ENCODE peak calls at places on chromosomes 4 and X, in four cellular contexts. One of them, this sample, is unnamed.

GRCh38 chr4:6114601-6115000 is 85.7 kb downstream of the JAKMIP1 start:
- DNase-seq in occipital lobe: no peak
- DNase-seq in activated T-cell treated with anti-CD3 and anti-CD28 coated beads, Interleukin-2, amount 50 U/mL, for 72 hours: no peak
- DNase-seq in Right ventricle myocardium inferior: no peak
- DNase-seq in this sample: no peak

GRCh38 chr4:87425711-87426110 is 3.3 kb downstream of the NUDT9 start:
- DNase-seq in activated T-cell treated with anti-CD3 and anti-CD28 coated beads, Interleukin-2, amount 50 U/mL, for 72 hours: no peak
- DNase-seq in occipital lobe: no peak
- DNase-seq in Right ventricle myocardium inferior: no peak
- DNase-seq in this sample: no peak

GRCh38 chr4:20428410-20429160 is 176.9 kb downstream of the SLIT2 start:
- DNase-seq in activated T-cell treated with anti-CD3 and anti-CD28 coated beads, Interleukin-2, amount 50 U/mL, for 72 hours: no peak
- DNase-seq in occipital lobe: no peak
- DNase-seq in Right ventricle myocardium inferior: no peak
- DNase-seq in this sample: no peak

GRCh38 chr4:41575207-41575606 is 37.2 kb downstream of the LIMCH1 start:
- DNase-seq in occipital lobe: no peak
- DNase-seq in activated T-cell treated with anti-CD3 and anti-CD28 coated beads, Interleukin-2, amount 50 U/mL, for 72 hours: no peak
- DNase-seq in Right ventricle myocardium inferior: no peak
- DNase-seq in this sample: no peak

GRCh38 chr4:24213936-24214335 is 324.1 kb upstream of the PPARGC1A start:
- DNase-seq in activated T-cell treated with anti-CD3 and anti-CD28 coated beads, Interleukin-2, amount 50 U/mL, for 72 hours: no peak
- DNase-seq in occipital lobe: no peak
- DNase-seq in Right ventricle myocardium inferior: no peak
- DNase-seq in this sample: no peak

GRCh38 chrX:116204947-116205346 is 34.4 kb downstream of the AGTR2 start:
- DNase-seq in Right ventricle myocardium inferior: no peak
- DNase-seq in activated T-cell treated with anti-CD3 and anti-CD28 coated beads, Interleukin-2, amount 50 U/mL, for 72 hours: no peak
- DNase-seq in occipital lobe: no peak
- DNase-seq in this sample: peak; percentile 34

GRCh38 chr4:76704133-76704881 is 193.6 kb downstream of the SOWAHB start:
- DNase-seq in Right ventricle myocardium inferior: no peak
- DNase-seq in occipital lobe: no peak
- DNase-seq in activated T-cell treated with anti-CD3 and anti-CD28 coated beads, Interleukin-2, amount 50 U/mL, for 72 hours: no peak
- DNase-seq in this sample: no peak

GRCh38 chr4:185576918-185577591 is 41.7 kb upstream of the PDLIM3 start:
- DNase-seq in activated T-cell treated with anti-CD3 and anti-CD28 coated beads, Interleukin-2, amount 50 U/mL, for 72 hours: no peak
- DNase-seq in Right ventricle myocardium inferior: no peak
- DNase-seq in occipital lobe: no peak
- DNase-seq in this sample: no peak

GRCh38 chr4:121726642-121727268 is 30.0 kb upstream of the ANXA5 start:
- DNase-seq in occipital lobe: no peak
- DNase-seq in activated T-cell treated with anti-CD3 and anti-CD28 coated beads, Interleukin-2, amount 50 U/mL, for 72 hours: peak; percentile 7
- DNase-seq in Right ventricle myocardium inferior: no peak
- DNase-seq in this sample: peak; percentile 69

GRCh38 chr4:31089815-31090214 is 369.6 kb downstream of the PCDH7 start:
- DNase-seq in Right ventricle myocardium inferior: no peak
- DNase-seq in occipital lobe: no peak
- DNase-seq in activated T-cell treated with anti-CD3 and anti-CD28 coated beads, Interleukin-2, amount 50 U/mL, for 72 hours: no peak
- DNase-seq in this sample: no peak

GRCh38 chr4:13611283-13611842 is 16.2 kb downstream of the BOD1L1 start:
- DNase-seq in activated T-cell treated with anti-CD3 and anti-CD28 coated beads, Interleukin-2, amount 50 U/mL, for 72 hours: no peak
- DNase-seq in Right ventricle myocardium inferior: no peak
- DNase-seq in occipital lobe: peak; percentile 5
- DNase-seq in this sample: no peak

GRCh38 chr4:69650872-69651271 is 2.2 kb downstream of the UGT2A1 start:
- DNase-seq in activated T-cell treated with anti-CD3 and anti-CD28 coated beads, Interleukin-2, amount 50 U/mL, for 72 hours: no peak
- DNase-seq in occipital lobe: no peak
- DNase-seq in Right ventricle myocardium inferior: no peak
- DNase-seq in this sample: no peak

GRCh38 chrX:39491548-39492297 is 606.0 kb downstream of the BCOR start:
- DNase-seq in activated T-cell treated with anti-CD3 and anti-CD28 coated beads, Interleukin-2, amount 50 U/mL, for 72 hours: peak; percentile 59
- DNase-seq in Right ventricle myocardium inferior: no peak
- DNase-seq in occipital lobe: no peak
- DNase-seq in this sample: peak; percentile 58

GRCh38 chr4:65089666-65090065 is 580.6 kb downstream of the EPHA5 start:
- DNase-seq in Right ventricle myocardium inferior: no peak
- DNase-seq in activated T-cell treated with anti-CD3 and anti-CD28 coated beads, Interleukin-2, amount 50 U/mL, for 72 hours: no peak
- DNase-seq in occipital lobe: no peak
- DNase-seq in this sample: no peak

GRCh38 chr4:25368315-25368714 is 8.7 kb upstream of the ANAPC4 start:
- DNase-seq in activated T-cell treated with anti-CD3 and anti-CD28 coated beads, Interleukin-2, amount 50 U/mL, for 72 hours: no peak
- DNase-seq in occipital lobe: no peak
- DNase-seq in Right ventricle myocardium inferior: no peak
- DNase-seq in this sample: no peak

GRCh38 chr4:15400911-15401671 is 26.7 kb upstream of the C1QTNF7 start:
- DNase-seq in activated T-cell treated with anti-CD3 and anti-CD28 coated beads, Interleukin-2, amount 50 U/mL, for 72 hours: peak; percentile 39
- DNase-seq in occipital lobe: no peak
- DNase-seq in Right ventricle myocardium inferior: peak; percentile 89
- DNase-seq in this sample: peak; percentile 6

GRCh38 chrX:134935286-134935685 is 55.5 kb upstream of the SMIM10 start:
- DNase-seq in occipital lobe: no peak
- DNase-seq in activated T-cell treated with anti-CD3 and anti-CD28 coated beads, Interleukin-2, amount 50 U/mL, for 72 hours: no peak
- DNase-seq in Right ventricle myocardium inferior: no peak
- DNase-seq in this sample: no peak

GRCh38 chrX:71053217-71053621 is 14.9 kb downstream of the SNX12 start:
- DNase-seq in activated T-cell treated with anti-CD3 and anti-CD28 coated beads, Interleukin-2, amount 50 U/mL, for 72 hours: peak; percentile 4
- DNase-seq in occipital lobe: no peak
- DNase-seq in Right ventricle myocardium inferior: no peak
- DNase-seq in this sample: no peak